ENCODE peak calls at places on chromosomes 5 and 9, in six cellular contexts. C is A549, D is GM12878, F is K562, M is HepG2, B is upper lobe of left lung. K is an unnamed sample.

GRCh38 chr5:35924122-35924949 is 14.1 kb downstream of the CAPSL start:
- ATAC-seq in F (no peak), D (no peak), M (no peak), C (peak; percentile 30), B (no peak), K (no peak)

GRCh38 chr5:67053229-67053628 is 143.4 kb downstream of the CD180 start:
- ATAC-seq in F (no peak), D (no peak), M (peak; percentile 35), C (peak; percentile 45), B (no peak), K (no peak)

GRCh38 chr5:149455889-149456409 is 76.9 kb upstream of the IL17B start:
- ATAC-seq in C (peak; percentile 56), D (peak; percentile 32), M (peak; percentile 60), B (peak; percentile 83), F (peak; percentile 60), K (peak; percentile 42)

GRCh38 chr9:114674798-114675554 is 7.0 kb downstream of the TEX48 start:
- ATAC-seq in C (no peak), B (no peak), M (no peak), D (no peak), F (no peak), K (no peak)

GRCh38 chr9:69452110-69452780 is 127.2 kb downstream of the ENTREP1 start:
- ATAC-seq in B (no peak), M (no peak), D (no peak), C (no peak), F (no peak), K (no peak)

GRCh38 chr5:107594253-107595045 is 76.3 kb downstream of the EFNA5 start:
- ATAC-seq in D (no peak), B (peak; percentile 82), F (no peak), M (no peak), C (peak; percentile 61), K (peak; percentile 87)

GRCh38 chr9:92988215-92988731 is 41.0 kb downstream of the FGD3 start:
- ATAC-seq in M (no peak), C (no peak), D (no peak), F (no peak), B (no peak), K (no peak)

GRCh38 chr5:11719888-11720481 is 184.3 kb downstream of the CTNND2 start:
- ATAC-seq in D (peak; percentile 54), M (peak; percentile 83), F (no peak), C (peak; percentile 54), B (peak; percentile 65), K (no peak)

GRCh38 chr5:95759005-95759404 is 27.9 kb downstream of the RHOBTB3 start:
- ATAC-seq in C (peak; percentile 71), D (no peak), M (peak; percentile 91), F (peak; percentile 22), B (peak; percentile 21), K (no peak)

GRCh38 chr9:96020822-96021615 is 145.5 kb downstream of the ERCC6L2 start:
- ATAC-seq in D (peak; percentile 67), C (peak; percentile 72), B (peak; percentile 62), M (peak; percentile 70), F (no peak), K (peak; percentile 54)

GRCh38 chr9:94817291-94818195 is 91.0 kb downstream of the AOPEP start:
- ATAC-seq in F (no peak), D (no peak), M (no peak), C (peak; percentile 29), B (no peak), K (no peak)

GRCh38 chr5:177094224-177095087 is 7.7 kb downstream of the FGFR4 start:
- ATAC-seq in D (no peak), C (peak; percentile 5), B (peak; percentile 37), M (peak; percentile 59), F (no peak), K (peak; percentile 85)

GRCh38 chr9:77673912-77674791 is 26.0 kb upstream of the GNA14 start:
- ATAC-seq in C (peak; percentile 43), F (peak; percentile 57), M (peak; percentile 66), D (no peak), B (no peak), K (peak; percentile 47)

GRCh38 chr5:104283158-104283557 is 720.6 kb upstream of the NUDT12 start:
- ATAC-seq in F (no peak), D (no peak), M (no peak), C (no peak), B (no peak), K (no peak)
- TF ChIP-seq EP300 in F (no peak), D (no peak), M (no peak), C (no peak), B (no peak), K (no peak)

GRCh38 chr5:14227501-14227900 is 84.4 kb downstream of the TRIO start:
- ATAC-seq in B (no peak), C (no peak), M (no peak), D (no peak), F (no peak), K (no peak)

GRCh38 chr5:14226992-14227391 is 83.8 kb downstream of the TRIO start:
- ATAC-seq in D (no peak), M (no peak), B (peak; percentile 38), F (no peak), C (no peak), K (no peak)

GRCh38 chr5:14229181-14229580 is 86.0 kb downstream of the TRIO start:
- ATAC-seq in D (peak; percentile 38), F (no peak), M (peak; percentile 40), B (no peak), C (peak; percentile 26), K (no peak)

GRCh38 chr5:14229734-14230133 is 86.6 kb downstream of the TRIO start:
- ATAC-seq in C (no peak), D (no peak), B (no peak), F (no peak), M (no peak), K (no peak)

DNA sequence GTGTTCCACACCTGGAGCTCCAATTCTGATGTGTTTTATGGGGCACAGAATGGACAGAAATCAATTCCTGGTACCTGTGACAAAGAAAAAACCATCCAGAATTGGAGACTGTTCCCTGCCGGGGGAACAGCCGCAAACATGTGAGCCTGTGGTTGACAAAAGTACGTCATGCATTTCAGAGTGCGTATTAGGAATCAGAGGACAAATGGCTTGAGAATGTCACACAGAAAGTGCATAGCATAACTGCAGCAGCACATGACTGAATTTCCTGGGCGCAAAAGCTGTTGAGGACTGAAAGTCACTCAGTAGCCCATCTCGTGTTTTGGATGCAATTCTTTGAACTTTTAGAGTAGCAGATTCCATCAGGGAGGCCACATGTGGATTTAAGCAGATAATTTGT is 85.1 kb downstream of the TRIO start:
- ATAC-seq in F (no peak), C (no peak), B (no peak), M (no peak), D (no peak), K (no peak)
- H3K27ac ChIP-seq in F (no peak overlapping the region), C (no peak overlapping the region), B (no peak overlapping the region), M (no peak overlapping the region), D (no peak overlapping the region), K (no peak overlapping the region)

DNA sequence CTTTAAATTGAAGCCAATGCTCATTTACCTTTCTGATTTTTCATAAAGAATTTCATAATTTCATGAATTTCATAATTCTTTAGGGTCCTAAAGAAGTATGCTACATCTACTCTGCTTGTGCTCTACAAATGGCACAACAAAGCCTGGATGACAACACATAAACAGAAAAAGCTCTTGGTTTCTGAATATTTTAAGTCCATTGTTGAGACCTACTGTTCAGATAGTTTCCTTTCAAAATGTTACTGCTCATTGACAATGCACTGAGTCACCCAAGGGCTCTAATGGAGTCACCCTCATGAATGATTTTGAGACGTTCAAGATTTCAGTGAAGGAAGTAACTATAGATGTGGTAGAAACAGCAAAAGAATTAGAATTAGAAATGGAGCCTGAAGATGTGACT is 74.1 kb downstream of the SLCO4C1 start:
- ATAC-seq in F (no peak), B (no peak), D (no peak), M (no peak), C (no peak), K (no peak)
- H3K4me3 ChIP-seq in F (no peak overlapping the region), B (no peak overlapping the region), D (no peak overlapping the region), M (no peak overlapping the region), C (no peak overlapping the region), K (no peak overlapping the region)

DNA sequence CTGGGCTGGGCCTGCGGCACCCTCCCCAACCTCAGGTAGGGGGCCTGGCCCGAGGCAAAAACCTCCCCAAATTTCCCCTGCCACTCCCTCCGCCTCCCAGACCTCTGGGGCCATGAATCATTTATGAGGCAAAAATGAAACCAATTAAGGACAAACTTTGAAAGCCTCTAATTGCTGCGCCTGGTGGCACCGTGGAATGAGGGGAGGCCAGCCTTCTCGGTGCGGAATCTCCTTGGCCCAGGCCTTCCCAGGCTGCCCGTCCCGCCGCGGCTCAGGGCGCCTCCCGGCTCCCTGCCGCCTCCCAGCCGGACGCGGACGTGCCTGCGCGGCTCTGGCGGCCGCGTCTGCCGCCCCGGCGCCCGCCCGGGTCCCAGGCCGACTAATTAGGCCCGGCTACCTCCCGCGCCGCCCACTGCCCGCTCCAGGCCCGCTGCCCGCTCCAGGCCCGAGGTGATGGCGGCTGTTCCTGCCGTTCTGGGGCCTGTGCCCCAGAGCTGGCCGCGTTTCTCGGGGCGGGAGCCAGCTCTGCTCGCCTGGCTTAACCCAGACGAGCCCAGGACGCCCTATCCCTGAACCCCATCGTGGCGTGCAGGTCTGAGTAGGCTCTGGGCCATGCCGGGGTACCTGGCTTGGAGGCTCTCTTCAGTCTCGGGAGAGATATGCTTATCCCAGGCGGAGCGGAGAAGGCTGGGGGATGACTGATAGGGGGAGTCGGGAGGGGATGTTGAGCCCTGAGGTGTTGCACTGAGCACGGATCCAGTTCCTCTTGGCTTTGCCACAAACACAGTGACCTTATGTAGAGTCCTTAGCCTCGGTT is 20.1 kb downstream of the CXXC5 start:
- ATAC-seq in C (peak; percentile 63), F (peak; percentile 45), M (no peak), D (peak; percentile 6), B (peak; percentile 61), K (peak; percentile 56)
- TF ChIP-seq EP300 in C (no peak), F (peak; percentile 51), M (no peak), D (no peak), B (no peak), K (no peak)

GRCh38 chr5:39912880-39913279 is 488.1 kb upstream of the DAB2 start:
- ATAC-seq in F (no peak), C (no peak), D (no peak), M (no peak), B (no peak), K (no peak)
- H3K27ac ChIP-seq in F (no peak overlapping the region), C (no peak overlapping the region), D (no peak overlapping the region), M (no peak overlapping the region), B (no peak overlapping the region), K (no peak overlapping the region)

GRCh38 chr5:61329729-61330128 is 2.3 kb upstream of the ZSWIM6 start:
- ATAC-seq in C (no peak), F (no peak), M (no peak), B (no peak), D (peak; percentile 13), K (no peak)
- H3K4me3 ChIP-seq in C (peak overlapping the region; percentile 85), F (no peak overlapping the region), M (peak overlapping the region; percentile 79), B (peak overlapping the region; percentile 84), D (peak overlapping the region; percentile 75), K (peak overlapping the region; percentile 97)